ENCODE peak calls at places on chromosomes 4 and X, in nine cellular contexts. G, T, L, Z, M, E, K, Q and B are unnamed samples.

GRCh38 chrX:1521459-1521956 is 15.5 kb downstream of the P2RY8 start:
- DNase-seq in G (no peak), T (no peak), L (no peak), Z (peak), M (no peak), E (no peak), K (no peak), Q (no peak), B (no peak)

GRCh38 chr4:187586892-187587291 is 408.7 kb upstream of the ZFP42 start:
- DNase-seq in G (no peak), T (peak), L (no peak), Z (no peak), M (no peak), E (no peak), K (no peak), Q (no peak), B (no peak)

GRCh38 chr4:151719045-151719743 is 41.6 kb downstream of the GATB start:
- DNase-seq in G (no peak), T (no peak), L (no peak), Z (no peak), M (no peak), E (no peak), K (no peak), Q (no peak), B (no peak)

GRCh38 chr4:105978684-105979296 is 83.5 kb downstream of the NPNT start:
- DNase-seq in G (no peak), T (peak), L (peak), Z (no peak), M (peak), E (no peak), K (peak), Q (peak), B (no peak)

GRCh38 chr4:122151982-122152698 is at the start of gene BLTP1:
- DNase-seq in G (peak), T (peak), L (peak), Z (peak), M (peak), E (peak), K (peak), Q (peak), B (peak)

GRCh38 chrX:153972368-153973126 is at the start of gene TMEM187:
- DNase-seq in G (peak), T (peak), L (peak), Z (peak), M (peak), E (peak), K (peak), Q (peak), B (peak)

GRCh38 chr4:128572778-128573241 is 236.7 kb upstream of the JADE1 start:
- DNase-seq in G (no peak), T (no peak), L (no peak), Z (no peak), M (no peak), E (no peak), K (peak), Q (peak), B (no peak)

GRCh38 chrX:119734897-119735339 is 23.5 kb upstream of the SOWAHD start:
- DNase-seq in G (no peak), T (peak), L (peak), Z (no peak), M (no peak), E (no peak), K (no peak), Q (no peak), B (no peak)

GRCh38 chr4:147831452-147832192 is 99.7 kb downstream of the ARHGAP10 start:
- DNase-seq in G (no peak), T (peak), L (no peak), Z (no peak), M (peak), E (no peak), K (peak), Q (peak), B (peak)

GRCh38 chrX:15973299-15973698 is 118.7 kb upstream of the AP1S2 start:
- DNase-seq in G (peak), T (peak), L (no peak), Z (peak), M (peak), E (no peak), K (peak), Q (peak), B (peak)

GRCh38 chr4:29277381-29277780 is 1442.8 kb upstream of the PCDH7 start:
- DNase-seq in G (no peak), T (no peak), L (no peak), Z (no peak), M (peak), E (no peak), K (peak), Q (no peak), B (peak)

GRCh38 chr4:68951806-68952585 is 392 bp upstream of the UGT2A3 start:
- DNase-seq in G (no peak), T (no peak), L (no peak), Z (no peak), M (no peak), E (no peak), K (no peak), Q (no peak), B (no peak)

GRCh38 chr4:182624281-182624680 is 292.9 kb downstream of the DCTD start:
- DNase-seq in G (no peak), T (no peak), L (no peak), Z (no peak), M (no peak), E (no peak), K (no peak), Q (no peak), B (no peak)